ENCODE peak calls at places on chromosome 4, in ten cellular contexts. S is Karpas-422; I is upper lobe of left lung; Z is neuronal stem cell; N is fibroblast of lung; F is CD8-positive, alpha-beta T cell; K is breast epithelium; D is left lung; R is lower lobe of right lung; O is astrocyte. A is an unnamed sample. For H3K4me1, the result is how much of the 10 kb centered on the place peaks cover.

GRCh38 chr4:140012688-140013087 is 141.3 kb downstream of the MAML3 start:
- DNase-seq in S (peak), Z (peak), D (no peak), R (peak), K (no peak), I (no peak), N (peak), F (peak), O (peak), A (peak)

GRCh38 chr4:53497446-53498069 is 93.7 kb downstream of the LNX1 start:
- DNase-seq in R (no peak), I (no peak), N (peak), D (no peak), S (no peak), F (no peak), Z (no peak), K (no peak), O (no peak), A (no peak)

GRCh38 chr4:184937030-184937710 is 81.1 kb upstream of the HELT start:
- DNase-seq in Z (no peak), D (no peak), K (no peak), F (no peak), I (no peak), R (no peak), S (no peak), O (no peak), N (no peak), A (no peak)

GRCh38 chr4:122612540-122612939 is 8.3 kb downstream of the IL21 start:
- DNase-seq in O (peak), D (no peak), F (no peak), S (no peak), I (no peak), Z (no peak), R (no peak), N (no peak), K (no peak), A (no peak)

GRCh38 chr4:162644346-162644745 is 480.5 kb upstream of the FSTL5 start:
- DNase-seq in K (no peak), R (no peak), F (no peak), I (no peak), Z (no peak), S (no peak), D (no peak), O (peak), N (no peak), A (no peak)

GRCh38 chr4:83731609-83732008 is 195.7 kb downstream of the GPAT3 start:
- DNase-seq in K (no peak), S (no peak), N (no peak), F (no peak), Z (no peak), I (no peak), O (no peak), R (no peak), D (no peak), A (no peak)

GRCh38 chr4:60122820-60123219 is 1077.3 kb upstream of the ADGRL3 start:
- DNase-seq in R (no peak), K (no peak), F (no peak), D (no peak), I (no peak), N (no peak), Z (no peak), O (no peak), S (no peak), A (no peak)

GRCh38 chr4:47750771-47751170 is 87.1 kb downstream of the CORIN start:
- DNase-seq in O (no peak), S (no peak), F (no peak), K (no peak), D (no peak), I (no peak), N (no peak), Z (no peak), R (no peak), A (no peak)

GRCh38 chr4:163263601-163264000 is 68.8 kb downstream of the NPY1R start:
- DNase-seq in Z (no peak), D (no peak), S (no peak), F (no peak), I (no peak), R (no peak), K (no peak), O (no peak), N (no peak), A (no peak)

GRCh38 chr4:88533937-88534750 is 10.6 kb upstream of the PYURF start:
- DNase-seq in I (no peak), Z (no peak), D (no peak), R (no peak), S (no peak), N (peak), O (peak), K (no peak), F (no peak), A (peak)

GRCh38 chr4:158945529-158946108 is 157.3 kb upstream of the RAPGEF2 start:
- DNase-seq in N (peak), R (no peak), K (no peak), D (no peak), F (no peak), S (no peak), Z (no peak), O (no peak), I (no peak), A (no peak)

GRCh38 chr4:152735302-152735917 is 44.1 kb downstream of the TIGD4 start:
- DNase-seq in O (peak), D (no peak), Z (no peak), I (no peak), F (no peak), N (peak), S (peak), K (no peak), R (no peak), A (peak)

GRCh38 chr4:176566769-176567168 is 226.0 kb downstream of the VEGFC start:
- DNase-seq in I (no peak), S (no peak), K (no peak), Z (no peak), O (no peak), N (no peak), F (no peak), D (no peak), R (no peak), A (no peak)

GRCh38 chr4:20028694-20029093 is 223.0 kb upstream of the SLIT2 start:
- DNase-seq in Z (no peak), I (no peak), F (no peak), K (no peak), O (peak), N (peak), D (no peak), R (no peak), S (no peak), A (no peak)

GRCh38 chr4:168731706-168732414 is 235.0 kb downstream of the PALLD start:
- DNase-seq in O (peak), S (no peak), K (no peak), R (no peak), D (no peak), F (no peak), I (no peak), N (no peak), Z (no peak), A (no peak)

GRCh38 chr4:118279328-118279727 is 73.5 kb downstream of the PRSS12 start:
- DNase-seq in I (no peak), R (no peak), O (no peak), Z (no peak), D (no peak), N (no peak), S (peak), F (peak), K (no peak), A (no peak)

GRCh38 chr4:114057746-114058145 is 78.3 kb upstream of the ARSJ start:
- DNase-seq in Z (no peak), R (no peak), O (no peak), I (no peak), S (no peak), F (no peak), D (no peak), K (no peak), N (no peak), A (no peak)

GRCh38 chr4:34972189-34972588 is 1272.1 kb downstream of the ARAP2 start:
- DNase-seq in K (no peak), R (no peak), O (no peak), I (no peak), N (no peak), D (no peak), S (no peak), Z (no peak), F (no peak), A (no peak)

GRCh38 chr4:176654565-176655216 is 138.0 kb downstream of the VEGFC start:
- DNase-seq in I (no peak), K (no peak), R (no peak), N (no peak), S (no peak), D (no peak), O (peak), F (no peak), Z (no peak), A (no peak)

GRCh38 chr4:11487876-11488545 is 59.3 kb upstream of the HS3ST1 start:
- DNase-seq in O (peak), R (no peak), F (no peak), I (no peak), S (no peak), Z (no peak), K (no peak), D (no peak), N (peak), A (peak)

GRCh38 chr4:140372607-140373327 is 679 bp upstream of the SCOC start:
- DNase-seq in Z (no peak), K (no peak), S (peak), D (no peak), N (no peak), F (peak), O (no peak), I (no peak), R (no peak), A (peak)

GRCh38 chr4:73573794-73574528 is 46.3 kb downstream of the RASSF6 start:
- DNase-seq in N (peak), F (peak), I (no peak), S (peak), O (peak), R (peak), D (no peak), Z (peak), K (peak), A (peak)

GRCh38 chr4:183455431-183456145 is 11.2 kb downstream of the CDKN2AIP start:
- DNase-seq in I (no peak), N (no peak), O (peak), F (no peak), R (no peak), S (no peak), K (no peak), D (no peak), Z (no peak), A (no peak)

GRCh38 chr4:183458005-183458404 is 13.6 kb downstream of the CDKN2AIP start:
- DNase-seq in R (no peak), K (no peak), F (no peak), N (no peak), D (no peak), S (no peak), I (no peak), Z (no peak), O (no peak), A (no peak)
- H3K4me1 ChIP-seq in R (under half), K (under half), F (under half), N (under half), D (under half), S (under half), I (under half), Z (under half), O (under half), A (under half)

GRCh38 chr4:148051403-148051802 is 319.5 kb downstream of the ARHGAP10 start:
- DNase-seq in N (no peak), Z (no peak), R (no peak), I (no peak), D (no peak), F (no peak), K (no peak), S (no peak), O (no peak), A (no peak)

GRCh38 chr4:148054275-148054674 is 322.4 kb downstream of the ARHGAP10 start:
- DNase-seq in Z (no peak), S (peak), R (no peak), O (no peak), K (no peak), F (no peak), I (no peak), N (no peak), D (no peak), A (no peak)

GRCh38 chr4:148053298-148054003 is 321.6 kb downstream of the ARHGAP10 start:
- DNase-seq in I (no peak), N (peak), S (peak), F (no peak), O (no peak), R (no peak), D (no peak), K (no peak), Z (no peak), A (no peak)

GRCh38 chr4:148055844-148056243 is 324.0 kb downstream of the ARHGAP10 start:
- DNase-seq in Z (no peak), I (no peak), F (no peak), R (no peak), N (no peak), S (no peak), K (no peak), O (no peak), D (no peak), A (no peak)

GRCh38 chr4:148052448-148052847 is 320.6 kb downstream of the ARHGAP10 start:
- DNase-seq in F (peak), O (no peak), R (no peak), S (no peak), N (peak), D (no peak), K (no peak), I (no peak), Z (no peak), A (no peak)
- H3K27ac ChIP-seq in F (peak), O (no peak), R (no peak), S (no peak), N (no peak), D (no peak), K (no peak), I (no peak), Z (no peak), A (no peak)

GRCh38 chr4:123619895-123620294 is 223.3 kb downstream of the SPRY1 start:
- DNase-seq in R (no peak), O (no peak), N (no peak), Z (no peak), K (no peak), F (no peak), S (no peak), I (no peak), D (no peak), A (no peak)
- H3K4me1 ChIP-seq in R (under half), O (under half), N (under half), Z (under half), K (under half), F (under half), S (under half), I (under half), D (under half), A (under half)

GRCh38 chr4:55329012-55329411 is 17.0 kb upstream of the SRD5A3 start:
- DNase-seq in Z (no peak), F (no peak), I (no peak), S (no peak), R (no peak), N (no peak), K (no peak), O (no peak), D (no peak), A (no peak)
- H3K27ac ChIP-seq in Z (no peak), F (no peak), I (no peak), S (no peak), R (no peak), N (no peak), K (no peak), O (no peak), D (no peak), A (no peak)

A was measured in cardiac muscle cell.